ENCODE peak calls at places on chromosomes 3 and 15, in four cellular contexts. X is GM23338, K is DND-41, L is OCI-LY7. D is an unnamed sample.

GRCh38 chr3:33980252-33980651 is 181.8 kb downstream of the PDCD6IP start:
- DNase-seq in K (no peak), L (peak), X (peak), D (peak)

GRCh38 chr3:14148041-14148985 is 23.5 kb downstream of the TMEM43 start:
- DNase-seq in X (peak), K (no peak), L (no peak), D (no peak)

GRCh38 chr3:141797167-141797773 is 34.1 kb downstream of the GRK7 start:
- DNase-seq in L (no peak), X (peak), K (peak), D (no peak)

GRCh38 chr15:95470997-95471692 is 859.4 kb upstream of the NR2F2 start:
- DNase-seq in K (no peak), L (no peak), X (no peak), D (no peak)

GRCh38 chr15:64289550-64289949 is 66.4 kb downstream of the CSNK1G1 start:
- DNase-seq in K (no peak), L (no peak), X (no peak), D (no peak)

GRCh38 chr3:118269537-118270125 is 765.0 kb downstream of the IGSF11 start:
- DNase-seq in X (no peak), L (no peak), K (no peak), D (no peak)

GRCh38 chr3:148729656-148730055 is 32.0 kb downstream of the AGTR1 start:
- DNase-seq in L (no peak), K (no peak), X (no peak), D (no peak)

GRCh38 chr3:107979538-107979937 is 111.3 kb downstream of the CD47 start:
- DNase-seq in L (no peak), K (no peak), X (no peak), D (no peak)

GRCh38 chr3:129260606-129261005 is 11.2 kb downstream of the COPG1 start:
- DNase-seq in L (no peak), K (no peak), X (no peak), D (no peak)

GRCh38 chr3:126259411-126260391 is 79.3 kb upstream of the ALDH1L1 start:
- DNase-seq in K (peak), X (peak), L (peak), D (peak)

GRCh38 chr3:126954141-126954845 is 28.6 kb upstream of the PLXNA1 start:
- DNase-seq in K (no peak), X (no peak), L (no peak), D (no peak)

GRCh38 chr3:41200669-41201021 is 1.3 kb downstream of the CTNNB1 start:
- DNase-seq in K (peak), L (peak), X (no peak), D (peak)

GRCh38 chr3:82088749-82089148 is 327.3 kb upstream of the GBE1 start:
- DNase-seq in K (no peak), X (no peak), L (no peak), D (no peak)

GRCh38 chr3:139269984-139270383 is 73.8 kb upstream of the MRPS22 start:
- DNase-seq in K (no peak), L (no peak), X (no peak), D (no peak)

GRCh38 chr3:112132975-112133448 is at the start of gene GCSAM:
- DNase-seq in K (no peak), L (peak), X (no peak), D (peak)
- H3K4me3 ChIP-seq in K (no peak), L (peak), X (no peak), D (peak)

DNA sequence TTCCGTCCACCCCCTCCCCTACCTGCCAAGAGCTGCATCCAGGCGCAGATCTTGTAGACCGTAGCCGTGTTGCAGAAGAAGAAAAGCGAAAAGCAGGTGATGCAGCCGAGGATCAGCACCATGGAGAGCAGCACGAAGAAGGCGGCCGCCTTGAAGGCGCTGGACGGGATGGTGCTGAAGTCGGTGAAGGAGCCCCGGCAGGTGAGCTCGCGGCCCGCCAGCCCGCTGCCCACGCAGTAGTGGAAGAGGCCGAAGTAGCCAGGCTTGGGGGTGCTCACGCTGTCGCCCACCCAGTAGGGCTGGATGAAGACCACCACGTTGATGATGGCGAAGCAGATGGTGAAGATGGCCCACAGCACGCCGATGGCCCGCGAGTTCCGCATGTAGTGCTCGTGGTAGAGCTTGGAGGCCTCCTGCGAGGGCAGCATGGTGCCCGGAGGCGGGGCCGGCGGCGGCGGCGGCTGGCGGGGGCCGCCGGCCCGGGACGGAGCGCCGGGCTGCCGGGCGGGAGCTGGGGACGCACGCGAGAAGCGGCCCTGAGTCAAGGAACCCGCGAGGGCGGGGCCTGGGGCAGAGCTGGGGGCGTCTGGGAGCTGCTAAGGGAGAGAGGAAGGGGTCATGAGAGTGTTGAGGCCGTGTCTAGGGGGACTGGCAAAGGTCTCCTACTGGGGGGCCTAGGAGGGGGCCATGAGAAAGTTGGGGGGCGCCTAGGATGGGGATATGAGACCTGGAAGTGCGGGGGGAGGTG is 1.2 kb downstream of the LHFPL4 start:
- DNase-seq in K (peak), L (no peak), X (peak), D (no peak)
- H3K4me2 ChIP-seq in K (no peak), L (no peak), X (peak), D (no peak)

GRCh38 chr3:186967686-186968085 is 37.4 kb downstream of the ST6GAL1 start:
- DNase-seq in X (no peak), L (no peak), K (no peak), D (no peak)
- H3K27ac ChIP-seq in X (no peak), L (no peak), K (no peak), D (no peak)

DNA sequence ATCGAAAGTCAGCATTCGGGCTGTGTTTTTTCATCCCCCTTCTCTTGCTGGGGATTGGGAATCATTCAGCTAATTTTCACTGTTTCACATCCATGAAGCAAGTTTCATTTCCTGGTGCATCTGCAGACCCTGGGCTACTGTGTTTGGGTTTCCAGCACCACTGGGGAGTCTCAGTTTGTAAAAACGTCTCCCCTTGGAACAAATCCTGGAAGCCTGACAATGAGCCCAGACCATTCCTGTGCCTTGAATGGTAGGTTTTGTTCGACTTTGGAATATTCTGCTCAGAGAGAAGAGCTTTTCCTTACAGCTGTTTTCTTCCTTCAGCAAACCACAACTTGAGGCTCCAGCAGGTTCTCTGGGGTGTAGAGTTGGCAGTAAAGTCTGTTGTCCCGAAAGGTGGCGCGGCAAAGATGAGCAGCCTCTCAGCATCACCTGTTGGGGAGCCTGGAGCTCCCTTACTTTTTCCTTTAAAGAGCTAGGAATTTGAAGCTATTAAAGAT is 65.3 kb downstream of the BOC start:
- DNase-seq in K (no peak), X (no peak), L (no peak), D (no peak)
- H3K4me3 ChIP-seq in K (no peak), X (no peak), L (peak), D (peak)

GRCh38 chr15:71749500-71749899 is 60.9 kb upstream of the NR2E3 start:
- DNase-seq in K (no peak), L (no peak), X (no peak), D (no peak)

GRCh38 chr15:71748327-71748726 is 62.0 kb upstream of the NR2E3 start:
- DNase-seq in X (no peak), L (no peak), K (no peak), D (no peak)

GRCh38 chr15:71747128-71748083 is 62.9 kb upstream of the NR2E3 start:
- DNase-seq in X (no peak), K (no peak), L (no peak), D (no peak)

GRCh38 chr15:71743861-71744382 is 66.4 kb upstream of the NR2E3 start:
- DNase-seq in X (peak), L (peak), K (peak), D (peak)

DNA sequence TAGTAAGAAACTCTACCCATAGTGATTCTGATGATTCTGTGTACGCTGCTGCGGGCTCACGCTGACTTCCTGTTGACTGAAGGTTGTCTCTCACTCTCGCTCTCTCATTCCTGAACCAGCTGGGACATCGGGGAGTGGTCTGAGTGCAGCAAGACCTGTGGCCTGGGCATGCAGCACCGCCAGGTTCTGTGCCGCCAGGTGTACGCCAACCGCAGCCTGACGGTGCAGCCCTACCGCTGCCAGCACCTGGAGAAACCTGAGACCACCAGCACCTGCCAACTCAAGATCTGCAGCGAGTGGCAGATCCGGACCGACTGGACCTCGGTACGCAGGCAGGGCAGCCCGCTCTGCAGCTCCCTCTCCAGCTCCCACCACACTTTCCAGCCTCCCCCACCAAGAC is 63.6 kb upstream of the NR2E3 start:
- DNase-seq in K (no peak), X (peak), L (no peak), D (no peak)
- H3K4me2 ChIP-seq in K (no peak), X (no peak), L (no peak), D (no peak)